ENCODE peak calls at places on chromosomes 4 and X, in six cellular contexts. P is endodermal cell, Z is hepatocyte, H is lower leg skin, X is tibial artery, W is fibroblast of pulmonary artery. C is an unnamed sample.

GRCh38 chr4:62644372-62644771 is 1444.2 kb downstream of the ADGRL3 start:
- DNase-seq in Z (peak), P (peak), W (peak), X (no peak), H (no peak), C (no peak)

GRCh38 chr4:30718889-30719252 is 1.3 kb upstream of the PCDH7 start:
- DNase-seq in X (no peak), W (peak), P (no peak), Z (peak), H (no peak), C (no peak)

GRCh38 chr4:1793940-1794808 is 1.1 kb downstream of the FGFR3 start:
- DNase-seq in Z (no peak), H (no peak), X (no peak), P (peak), W (peak), C (no peak)

GRCh38 chr4:78291277-78291676 is 234.2 kb downstream of the FRAS1 start:
- DNase-seq in Z (no peak), W (no peak), X (no peak), P (no peak), H (no peak), C (no peak)

GRCh38 chr4:74223098-74223497 is 65.2 kb downstream of the MTHFD2L start:
- DNase-seq in X (no peak), P (no peak), H (no peak), W (no peak), Z (no peak), C (no peak)

GRCh38 chr4:152719291-152719690 is 39.5 kb upstream of the TMEM154 start:
- DNase-seq in W (no peak), P (peak), Z (no peak), X (no peak), H (no peak), C (no peak)

GRCh38 chrX:150074175-150074574 is 135.9 kb upstream of the EOLA2 start:
- DNase-seq in X (no peak), Z (no peak), W (peak), P (no peak), H (no peak), C (no peak)

GRCh38 chr4:22003878-22004277 is 55.3 kb upstream of the KCNIP4 start:
- DNase-seq in X (no peak), Z (no peak), W (no peak), P (no peak), H (no peak), C (no peak)

GRCh38 chr4:82652062-82652461 is 90.3 kb upstream of the TMEM150C start:
- DNase-seq in W (peak), H (no peak), P (no peak), X (no peak), Z (no peak), C (no peak)

DNA sequence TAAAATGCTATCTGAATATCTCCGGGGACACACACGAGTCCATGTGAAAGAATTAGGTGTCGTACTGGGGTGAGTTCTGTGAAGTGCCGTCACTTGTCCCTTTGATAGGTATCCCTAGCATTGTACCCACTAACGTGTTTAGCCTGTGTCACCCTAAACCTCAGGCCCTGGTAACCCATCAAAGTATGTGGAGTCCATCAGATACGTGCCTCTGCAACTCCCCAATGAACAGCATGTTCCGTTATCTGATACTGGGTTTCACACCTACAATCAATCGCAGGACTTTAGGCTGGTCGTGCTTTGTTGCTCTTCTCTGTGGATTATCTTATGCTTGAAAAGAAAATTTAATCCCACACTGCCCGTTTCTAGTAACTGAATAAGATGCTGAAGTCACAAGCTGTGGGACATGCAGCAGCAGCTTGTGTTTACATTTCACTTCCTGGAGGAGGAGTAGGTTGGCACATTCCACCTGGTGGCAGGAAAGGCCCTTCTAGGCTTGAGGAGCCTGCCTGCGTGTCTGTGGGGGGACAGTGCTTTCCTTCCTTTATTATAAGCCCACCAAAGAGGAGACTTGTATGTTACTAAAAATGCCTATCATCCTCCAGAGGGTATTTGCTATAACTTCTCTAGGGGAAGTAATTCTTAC is 127.1 kb downstream of the FNIP2 start:
- DNase-seq in X (no peak), W (peak), P (peak), Z (no peak), H (no peak), C (no peak)
- TF ChIP-seq CTCF in X (no peak), W (peak), P (peak), Z (no peak), H (no peak), C (no peak)

GRCh38 chr4:7238300-7238960 is 46.1 kb downstream of the SORCS2 start:
- DNase-seq in P (peak), W (no peak), X (no peak), H (no peak), Z (no peak), C (peak)
- TF ChIP-seq CTCF in P (peak), W (no peak), X (no peak), H (no peak), Z (peak), C (peak)

DNA sequence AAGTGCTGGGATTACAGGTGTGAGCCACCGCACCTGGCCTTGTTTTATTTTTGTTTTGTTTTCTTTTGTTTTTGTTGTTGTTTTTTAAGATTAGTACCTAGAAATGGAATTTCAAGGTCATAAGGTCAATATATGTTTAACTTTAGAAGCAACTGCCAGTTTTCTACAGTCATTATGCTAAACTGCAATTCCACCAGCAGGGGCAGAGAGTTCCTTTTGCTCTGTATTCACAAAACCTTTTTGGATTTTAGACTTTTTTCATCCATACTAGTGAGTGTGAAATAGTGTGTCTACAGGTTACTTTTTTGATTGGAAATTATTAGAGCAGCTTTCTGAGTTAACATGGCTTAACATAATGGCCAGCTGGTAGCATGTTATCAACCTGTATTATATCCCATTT is 580.6 kb downstream of the TRIML1 start:
- DNase-seq in P (no peak), H (no peak), X (no peak), Z (no peak), W (no peak), C (no peak)
- TF ChIP-seq CTCF in P (peak), H (no peak), X (no peak), Z (peak), W (no peak), C (no peak)

GRCh38 chrX:63929608-63930007 is 144.6 kb upstream of the ARHGEF9 start:
- DNase-seq in W (no peak), H (no peak), X (no peak), P (no peak), Z (no peak), C (no peak)

GRCh38 chrX:63932006-63932405 is 147.0 kb upstream of the ARHGEF9 start:
- DNase-seq in W (no peak), P (no peak), H (no peak), X (no peak), Z (no peak), C (no peak)

GRCh38 chrX:63932907-63933306 is 147.9 kb upstream of the ARHGEF9 start:
- DNase-seq in X (no peak), Z (no peak), H (no peak), P (no peak), W (no peak), C (no peak)

GRCh38 chrX:63934160-63934559 is 149.1 kb upstream of the ARHGEF9 start:
- DNase-seq in X (no peak), P (peak), Z (no peak), H (no peak), W (no peak), C (no peak)

DNA sequence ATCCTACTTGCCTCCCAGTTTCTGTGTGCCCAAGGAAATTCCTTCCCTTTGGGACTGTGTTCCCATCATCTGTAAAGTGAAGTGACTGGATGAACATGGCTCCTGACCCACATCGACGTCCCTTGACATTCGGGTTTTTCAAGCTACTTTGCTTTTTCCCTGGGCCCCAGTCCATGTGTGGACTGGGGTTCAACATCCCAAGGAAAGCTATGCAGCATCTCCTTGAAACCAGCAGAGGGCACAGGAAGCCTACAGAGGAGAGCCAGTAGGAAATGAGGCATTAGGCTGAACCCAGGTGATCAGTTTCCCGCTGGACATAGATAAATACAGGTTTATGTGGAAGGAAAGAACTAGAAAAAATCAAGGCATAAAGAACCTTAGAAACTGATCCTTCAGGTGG is 145.1 kb upstream of the ARHGEF9 start:
- DNase-seq in Z (no peak), H (no peak), X (no peak), W (no peak), P (peak), C (no peak)
- TF ChIP-seq CTCF in Z (peak), H (no peak), X (no peak), W (no peak), P (peak), C (no peak)

DNA sequence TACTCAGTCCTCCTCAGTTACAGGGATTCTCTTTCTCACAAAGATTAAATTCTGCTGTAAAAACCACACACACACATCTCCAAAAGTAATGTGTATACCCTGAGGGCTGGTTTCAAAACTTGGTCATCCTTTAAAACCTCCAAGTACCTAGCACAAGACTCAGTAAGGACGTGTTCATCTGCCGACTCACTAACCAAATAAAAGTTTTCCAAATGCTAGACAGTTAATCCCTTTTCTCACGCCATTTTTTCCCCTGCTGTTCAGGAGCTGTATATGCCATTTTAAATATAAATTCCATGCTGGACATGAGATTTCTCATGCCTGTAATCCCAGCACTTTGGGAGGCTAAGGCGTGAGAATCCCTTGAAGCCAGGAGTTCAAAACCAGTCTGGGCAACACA is 3.9 kb upstream of the SAT1 start:
- DNase-seq in X (no peak), H (no peak), W (peak), Z (no peak), P (no peak), C (no peak)
- TF ChIP-seq CTCF in X (no peak), H (no peak), W (peak), Z (no peak), P (no peak), C (no peak)

GRCh38 chrX:47621851-47622250 is 2.2 kb upstream of the SYN1 start:
- DNase-seq in W (no peak), P (no peak), X (no peak), Z (no peak), H (no peak), C (no peak)

GRCh38 chrX:47618923-47619485 is 653 bp downstream of the SYN1 start:
- DNase-seq in X (no peak), Z (no peak), H (no peak), P (no peak), W (no peak), C (no peak)

GRCh38 chrX:47620303-47620685 is 637 bp upstream of the SYN1 start:
- DNase-seq in P (no peak), W (no peak), Z (no peak), X (no peak), H (no peak), C (no peak)

GRCh38 chrX:47623540-47624027 is 3.9 kb upstream of the SYN1 start:
- DNase-seq in W (peak), Z (peak), P (peak), H (peak), X (no peak), C (peak)

GRCh38 chrX:47619486-47620302 is at the start of gene SYN1:
- DNase-seq in X (peak), Z (peak), W (peak), P (peak), H (peak), C (peak)
- TF ChIP-seq CTCF in X (no peak), Z (no peak), W (no peak), P (no peak), H (no peak), C (peak)

GRCh38 chr4:133483600-133484246 is 334.6 kb downstream of the PCDH10 start:
- DNase-seq in W (peak), H (no peak), P (peak), Z (peak), X (no peak), C (no peak)
- TF ChIP-seq CTCF in W (peak), H (no peak), P (peak), Z (peak), X (no peak), C (peak)

GRCh38 chr4:118798658-118799057 is 37.3 kb downstream of the SEC24D start:
- DNase-seq in Z (no peak), X (no peak), W (no peak), P (peak), H (no peak), C (no peak)
- TF ChIP-seq CTCF in Z (no peak), X (no peak), W (peak), P (peak), H (no peak), C (no peak)

GRCh38 chr4:134935320-134935719 is 733.7 kb upstream of the PABPC4L start:
- DNase-seq in H (no peak), Z (peak), W (peak), P (peak), X (no peak), C (no peak)
- TF ChIP-seq CTCF in H (no peak), Z (peak), W (peak), P (peak), X (no peak), C (peak)

C was measured in D721Med.